ENCODE peak calls at places on chromosomes 5 and 9, in seven cellular contexts. O is fibroblast of pulmonary artery; M is neural crest cell; Y is iPS-NIHi11; F is astrocyte; X is islet precursor cell; R is activated CD4-positive, alpha-beta T cell treated with anti-CD3 and anti-CD28 coated beads, Interleukin-2, amount 50 U/mL, for 1 hour. V is an unnamed sample.

GRCh38 chr5:170467000-170467707 is 36.7 kb upstream of the KCNIP1 start:
- DNase-seq in O (peak; percentile 90), M (no peak), Y (no peak), F (peak; percentile 90), X (peak; percentile 75), R (no peak), V (peak; percentile 85)

GRCh38 chr9:14173730-14174129 is 140.2 kb downstream of the NFIB start:
- DNase-seq in O (no peak), M (no peak), Y (no peak), F (no peak), X (no peak), R (no peak), V (no peak)

GRCh38 chr9:109497193-109498165 is 628 bp downstream of the PTPN3 start:
- DNase-seq in O (no peak), M (no peak), Y (peak; percentile 73), F (peak; percentile 7), X (no peak), R (no peak), V (peak; percentile 25)

GRCh38 chr9:133954862-133955529 is 37.1 kb downstream of the VAV2 start:
- DNase-seq in O (no peak), M (no peak), Y (no peak), F (no peak), X (no peak), R (peak; percentile 6), V (no peak)

GRCh38 chr9:20144255-20144654 is 355.4 kb upstream of the SLC24A2 start:
- DNase-seq in O (no peak), M (no peak), Y (no peak), F (peak; percentile 4), X (no peak), R (no peak), V (no peak)

GRCh38 chr9:89555426-89556375 is 49.1 kb upstream of the GADD45G start:
- DNase-seq in O (peak; percentile 21), M (no peak), Y (no peak), F (no peak), X (no peak), R (no peak), V (no peak)

GRCh38 chr9:18905033-18905882 is 127.8 kb downstream of the SAXO1 start:
- DNase-seq in O (peak; percentile 55), M (no peak), Y (no peak), F (peak; percentile 71), X (no peak), R (no peak), V (no peak)

GRCh38 chr5:156735477-156735876 is 114.6 kb upstream of the PPP1R2B start:
- DNase-seq in O (no peak), M (no peak), Y (no peak), F (no peak), X (no peak), R (no peak), V (no peak)

GRCh38 chr5:143208365-143208641 is 195.2 kb downstream of the NR3C1 start:
- DNase-seq in O (no peak), M (no peak), Y (no peak), F (no peak), X (no peak), R (no peak), V (no peak)

GRCh38 chr5:59673438-59674058 is 220.0 kb downstream of the PDE4D start:
- DNase-seq in O (peak; percentile 74), M (no peak), Y (peak; percentile 31), F (no peak), X (no peak), R (no peak), V (no peak)

GRCh38 chr9:103068666-103069207 is 73.6 kb downstream of the CYLC2 start:
- DNase-seq in O (no peak), M (no peak), Y (no peak), F (no peak), X (no peak), R (no peak), V (no peak)

GRCh38 chr5:18281947-18282557 is 647.8 kb downstream of the TAF11L14 start:
- DNase-seq in O (peak; percentile 76), M (no peak), Y (peak; percentile 52), F (peak; percentile 32), X (no peak), R (no peak), V (no peak)

GRCh38 chr5:97162045-97162444 is 19.6 kb upstream of the LIX1 start:
- DNase-seq in O (peak; percentile 91), M (peak; percentile 79), Y (peak; percentile 56), F (peak; percentile 57), X (peak; percentile 78), R (peak; percentile 34), V (peak; percentile 63)

GRCh38 chr9:83675466-83675865 is 32.3 kb downstream of the UBQLN1 start:
- DNase-seq in O (no peak), M (no peak), Y (no peak), F (no peak), X (no peak), R (no peak), V (no peak)

GRCh38 chr5:2105141-2105540 is 222.4 kb upstream of the IRX4 start:
- DNase-seq in O (no peak), M (no peak), Y (no peak), F (no peak), X (no peak), R (no peak), V (no peak)

GRCh38 chr5:65663804-65664521 is 39.1 kb downstream of the SHLD3 start:
- DNase-seq in O (peak; percentile 43), M (no peak), Y (peak; percentile 39), F (peak; percentile 18), X (peak; percentile 68), R (no peak), V (no peak)

GRCh38 chr5:132420706-132421272 is 51.3 kb downstream of the SLC22A5 start:
- DNase-seq in O (no peak), M (no peak), Y (no peak), F (no peak), X (no peak), R (no peak), V (no peak)

GRCh38 chr5:62616615-62617277 is 38.1 kb downstream of the LRRC70 start:
- DNase-seq in O (no peak), M (no peak), Y (no peak), F (no peak), X (no peak), R (no peak), V (no peak)

GRCh38 chr9:69442486-69442885 is 117.5 kb downstream of the ENTREP1 start:
- DNase-seq in O (no peak), M (no peak), Y (no peak), F (no peak), X (no peak), R (no peak), V (no peak)

GRCh38 chr9:131438190-131438589 is 44.3 kb downstream of the PRRC2B start:
- DNase-seq in O (no peak), M (no peak), Y (no peak), F (no peak), X (no peak), R (no peak), V (no peak)

GRCh38 chr5:111404270-111404769 is 108.0 kb downstream of the STARD4 start:
- DNase-seq in O (peak; percentile 22), M (no peak), Y (no peak), F (no peak), X (no peak), R (no peak), V (no peak)

GRCh38 chr5:178291969-178292825 is 59.6 kb upstream of the PHYKPL start:
- DNase-seq in O (no peak), M (no peak), Y (no peak), F (no peak), X (peak; percentile 42), R (no peak), V (no peak)

GRCh38 chr9:2816476-2817141 is 27.3 kb downstream of the PUM3 start:
- DNase-seq in O (peak; percentile 87), M (no peak), Y (no peak), F (peak; percentile 97), X (no peak), R (no peak), V (no peak)

GRCh38 chr9:129841071-129841470 is 5.8 kb downstream of the USP20 start:
- DNase-seq in O (no peak), M (no peak), Y (no peak), F (no peak), X (no peak), R (no peak), V (no peak)

GRCh38 chr9:94950733-94951590 is 224.5 kb downstream of the AOPEP start:
- DNase-seq in O (peak; percentile 44), M (no peak), Y (no peak), F (peak; percentile 60), X (no peak), R (no peak), V (no peak)